ENCODE peak calls at places on chromosome 1, in ten cellular contexts. I, W, T, Z, U, M, H, P, B and G are unnamed samples.

GRCh38 chr1:167328762-167329483 is 108.2 kb downstream of the POU2F1 start:
- DNase-seq in W (no peak), Z (no peak), P (no peak), I (no peak), H (no peak), B (no peak), U (no peak), M (no peak), T (no peak), G (peak; percentile 26)

GRCh38 chr1:76351655-76352054 is 277.1 kb downstream of the ST6GALNAC3 start:
- DNase-seq in T (no peak), M (no peak), Z (no peak), B (no peak), I (no peak), H (no peak), P (no peak), U (no peak), W (no peak), G (no peak)

GRCh38 chr1:113912594-113913311 is 7.6 kb downstream of the DCLRE1B start:
- DNase-seq in H (peak; percentile 75), U (no peak), B (peak; percentile 26), I (peak; percentile 24), W (no peak), P (no peak), Z (peak; percentile 83), M (no peak), T (peak; percentile 71), G (no peak)

GRCh38 chr1:184033711-184034167 is 3.8 kb downstream of the COLGALT2 start:
- DNase-seq in M (no peak), T (no peak), U (no peak), P (no peak), W (no peak), B (no peak), H (peak; percentile 56), Z (peak; percentile 73), I (no peak), G (no peak)

GRCh38 chr1:245946905-245947304 is 560.2 kb downstream of the SMYD3 start:
- DNase-seq in M (no peak), H (peak; percentile 58), T (no peak), Z (no peak), U (no peak), I (peak; percentile 32), W (no peak), B (no peak), P (no peak), G (no peak)

GRCh38 chr1:43267818-43268425 is 1.9 kb upstream of the TMEM125 start:
- DNase-seq in H (no peak), B (no peak), P (no peak), I (no peak), T (no peak), W (no peak), U (peak; percentile 18), Z (no peak), M (no peak), G (no peak)

GRCh38 chr1:178052650-178053461 is 41.0 kb upstream of the RASAL2 start:
- DNase-seq in U (no peak), Z (no peak), P (no peak), T (peak; percentile 57), M (no peak), W (no peak), I (no peak), B (no peak), H (peak; percentile 35), G (no peak)

GRCh38 chr1:95179205-95180001 is 54.6 kb upstream of the RWDD3 start:
- DNase-seq in T (no peak), U (no peak), H (no peak), P (no peak), W (no peak), Z (no peak), I (no peak), B (no peak), M (no peak), G (no peak)

GRCh38 chr1:26288311-26288941 is 8.5 kb downstream of the SH3BGRL3 start:
- DNase-seq in Z (no peak), I (no peak), P (peak; percentile 59), U (no peak), M (peak; percentile 45), W (peak; percentile 90), T (no peak), B (no peak), H (no peak), G (no peak)

GRCh38 chr1:110210604-110211502 is 739 bp downstream of the KCNC4 start:
- DNase-seq in H (peak; percentile 30), Z (peak; percentile 52), T (peak; percentile 25), M (peak; percentile 28), U (peak; percentile 50), B (peak; percentile 50), I (peak; percentile 42), P (peak; percentile 44), W (peak; percentile 72), G (peak; percentile 62)

GRCh38 chr1:48793863-48794262 is 17.2 kb upstream of the BEND5 start:
- DNase-seq in B (no peak), Z (no peak), T (no peak), P (no peak), M (no peak), H (no peak), U (no peak), W (no peak), I (no peak), G (no peak)

GRCh38 chr1:45348609-45348965 is 8.3 kb upstream of the MUTYH start:
- DNase-seq in P (no peak), M (no peak), B (no peak), Z (no peak), H (no peak), U (no peak), T (peak; percentile 41), W (no peak), I (no peak), G (no peak)

GRCh38 chr1:201142011-201142853 is 12.0 kb downstream of the TMEM9 start:
- DNase-seq in H (peak; percentile 16), M (no peak), W (no peak), P (no peak), T (no peak), B (peak; percentile 52), Z (no peak), U (no peak), I (peak; percentile 39), G (no peak)

GRCh38 chr1:14800014-14800413 is 201.5 kb downstream of the KAZN start:
- DNase-seq in H (no peak), Z (no peak), U (no peak), W (no peak), B (no peak), T (no peak), M (no peak), I (no peak), P (no peak), G (no peak)

GRCh38 chr1:180185281-180185680 is 30.6 kb downstream of the QSOX1 start:
- DNase-seq in W (no peak), U (no peak), Z (no peak), I (no peak), P (no peak), M (no peak), T (no peak), H (no peak), B (no peak), G (no peak)

GRCh38 chr1:85282424-85282823 is 6.0 kb upstream of the BCL10 start:
- DNase-seq in M (no peak), P (no peak), U (no peak), B (no peak), W (no peak), T (no peak), I (no peak), Z (no peak), H (no peak), G (no peak)

GRCh38 chr1:94299627-94300552 is 62.5 kb upstream of the ARHGAP29 start:
- DNase-seq in B (no peak), U (no peak), I (no peak), P (no peak), T (peak; percentile 88), Z (peak; percentile 85), W (no peak), M (no peak), H (peak; percentile 61), G (no peak)

GRCh38 chr1:76826072-76826827 is 41.0 kb upstream of the ST6GALNAC5 start:
- DNase-seq in U (no peak), H (peak; percentile 16), M (no peak), I (no peak), B (no peak), W (no peak), T (peak; percentile 38), Z (peak; percentile 75), P (no peak), G (no peak)

GRCh38 chr1:53511933-53512806 is 53.0 kb downstream of the DMRTB1 start:
- DNase-seq in Z (peak; percentile 88), T (peak; percentile 88), B (no peak), W (no peak), U (no peak), H (peak; percentile 87), I (no peak), P (no peak), M (no peak), G (no peak)

GRCh38 chr1:27391511-27392095 is 819 bp upstream of the GPR3 start:
- DNase-seq in Z (peak; percentile 57), H (peak; percentile 64), I (peak; percentile 71), U (peak; percentile 75), P (peak; percentile 13), T (peak; percentile 55), W (peak; percentile 57), B (peak; percentile 47), M (no peak), G (no peak)